ENCODE peak calls at places on chromosomes 4 and X, in six cellular contexts. O is A549, Z is HepG2, K is stomach, X is tibial nerve, V is sigmoid colon. S is an unnamed sample.

GRCh38 chr4:26175016-26175786 is 145.6 kb upstream of the RBPJ start:
- DNase-seq in O (no peak), X (no peak), K (no peak), V (no peak), Z (no peak), S (no peak)

GRCh38 chr4:103207673-103208072 is 9.5 kb upstream of the CENPE start:
- DNase-seq in V (no peak), O (peak), Z (peak), K (no peak), X (no peak), S (no peak)

GRCh38 chrX:10618911-10619310 is 1.5 kb downstream of the MID1 start:
- DNase-seq in X (no peak), O (no peak), V (no peak), K (no peak), Z (no peak), S (no peak)

GRCh38 chr4:185902654-185903053 is 90.7 kb upstream of the SORBS2 start:
- DNase-seq in Z (no peak), X (no peak), K (no peak), V (no peak), O (peak), S (no peak)

GRCh38 chr4:153593166-153593565 is 90.9 kb upstream of the TLR2 start:
- DNase-seq in X (no peak), Z (peak), V (no peak), O (no peak), K (no peak), S (no peak)

GRCh38 chr4:117664706-117665444 is 369.4 kb upstream of the NDST3 start:
- DNase-seq in Z (no peak), K (no peak), O (no peak), V (no peak), X (no peak), S (no peak)

GRCh38 chr4:101355246-101355645 is 7.9 kb upstream of the PPP3CA start:
- DNase-seq in O (no peak), Z (no peak), V (no peak), X (no peak), K (no peak), S (no peak)

GRCh38 chrX:119121341-119121740 is 6.3 kb downstream of the KIAA1210 start:
- DNase-seq in V (no peak), K (no peak), Z (no peak), O (no peak), X (no peak), S (no peak)

GRCh38 chrX:40104649-40105015 is 6.9 kb upstream of the BCOR start:
- DNase-seq in Z (no peak), V (peak), K (peak), X (no peak), O (no peak), S (peak)

DNA sequence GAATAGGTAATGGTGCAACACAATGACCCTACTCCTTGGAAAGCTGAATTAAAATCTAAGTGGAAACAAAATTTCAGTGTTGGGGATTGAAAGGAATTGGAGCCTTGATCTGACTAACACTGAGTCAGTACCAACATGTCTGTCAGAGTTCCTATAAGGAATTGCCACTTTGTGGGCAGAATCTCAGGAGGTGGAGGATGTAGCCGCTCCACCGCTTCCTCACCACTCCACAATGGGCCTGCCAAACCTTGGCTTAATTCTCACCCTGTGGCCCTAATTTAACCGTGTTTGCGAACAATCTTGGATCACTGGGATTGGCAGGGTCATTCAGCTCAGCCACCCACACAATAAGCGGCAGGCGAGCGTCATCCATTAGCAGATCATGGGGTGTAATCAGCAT is 6.1 kb downstream of the SRPX start:
- DNase-seq in X (no peak), Z (no peak), V (no peak), K (no peak), O (no peak), S (no peak)
- TF ChIP-seq EP300 in X (no peak), Z (no peak), V (no peak), K (no peak), O (no peak), S (no peak)

GRCh38 chrX:155216179-155216939 is at the start of gene VBP1:
- DNase-seq in V (peak), Z (peak), O (peak), K (peak), X (peak), S (peak)

GRCh38 chrX:155218777-155219176 is 2.5 kb downstream of the VBP1 start:
- DNase-seq in V (no peak), O (no peak), X (no peak), Z (no peak), K (no peak), S (no peak)

GRCh38 chrX:155215443-155216178 is 649 bp upstream of the VBP1 start:
- DNase-seq in Z (no peak), X (no peak), O (no peak), V (no peak), K (no peak), S (no peak)

GRCh38 chrX:155213731-155214130 is 2.5 kb upstream of the VBP1 start:
- DNase-seq in X (no peak), Z (no peak), V (no peak), K (no peak), O (no peak), S (no peak)

DNA sequence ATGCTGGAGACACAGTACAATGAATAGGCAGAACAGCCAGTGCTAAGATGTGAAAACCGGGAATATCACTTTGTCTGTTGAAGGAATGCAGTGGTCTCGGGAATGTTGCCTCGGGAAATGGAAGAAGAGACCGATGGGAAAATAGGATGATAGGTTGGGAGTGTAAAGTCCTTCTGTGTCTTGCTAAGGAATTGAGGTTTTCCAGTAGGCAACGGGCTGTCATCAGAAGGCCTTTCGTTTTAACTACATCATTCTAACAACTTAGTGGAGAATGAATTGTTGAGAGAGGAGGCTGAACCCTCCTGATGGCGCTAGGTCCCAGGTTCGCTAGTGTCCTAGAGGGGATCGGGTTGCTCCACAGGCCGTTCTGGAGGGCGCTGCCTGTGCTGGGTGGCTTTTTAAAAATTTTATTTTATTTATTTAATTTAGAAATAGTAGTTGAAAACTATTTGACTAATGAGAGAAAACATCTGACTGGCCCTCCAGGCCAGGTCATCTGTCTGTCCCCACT is 735 bp downstream of the VBP1 start:
- DNase-seq in O (no peak), X (no peak), V (no peak), Z (no peak), K (no peak), S (no peak)
- TF ChIP-seq CTCF in O (no peak), X (no peak), V (no peak), Z (no peak), K (no peak), S (no peak)

GRCh38 chrX:108537005-108537404 is 97.4 kb downstream of the COL4A5 start:
- DNase-seq in O (peak), V (no peak), X (no peak), K (no peak), Z (peak), S (no peak)

DNA sequence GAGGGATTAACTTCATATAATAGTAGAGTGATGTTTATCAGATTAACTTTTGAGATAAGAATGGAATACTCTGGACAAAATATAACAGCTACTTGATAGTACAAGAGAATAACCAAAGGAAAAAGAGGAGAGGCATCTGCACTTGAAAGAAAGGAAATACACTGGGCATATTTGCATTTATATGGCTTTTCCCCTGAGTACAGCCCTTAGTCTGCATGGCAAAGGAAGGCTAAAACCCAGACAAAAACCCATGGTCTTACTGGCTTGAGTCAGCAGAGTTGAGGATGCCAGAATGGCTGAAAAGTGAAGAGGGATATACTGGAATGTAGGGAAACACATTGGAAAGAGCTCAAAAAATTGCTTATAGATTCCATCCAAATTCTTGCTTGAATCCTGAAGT is 101.6 kb downstream of the COL4A5 start:
- DNase-seq in V (no peak), Z (no peak), K (no peak), X (no peak), O (no peak), S (no peak)
- H3K27ac ChIP-seq in V (no peak), Z (no peak), K (no peak), X (no peak), O (no peak), S (no peak)

DNA sequence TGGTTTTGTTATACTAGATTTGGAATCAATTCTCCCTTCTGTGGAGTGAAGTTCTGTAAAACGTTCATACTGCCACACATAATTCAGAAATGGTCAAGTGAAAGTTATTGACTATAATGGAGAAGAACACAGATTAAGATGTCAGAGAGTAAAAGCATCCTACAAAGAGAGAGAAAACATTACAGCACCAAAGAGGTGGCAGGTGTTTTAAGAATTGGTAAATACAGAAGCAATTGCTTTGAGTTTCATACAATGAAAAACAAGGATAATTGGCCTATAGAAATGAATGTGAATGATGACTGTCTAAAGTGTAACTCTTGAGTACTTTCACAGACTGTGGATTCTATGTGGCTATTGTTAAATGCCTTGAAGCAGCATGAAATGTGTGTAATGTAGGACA is 435.6 kb upstream of the SMIM31 start:
- DNase-seq in K (no peak), Z (no peak), O (no peak), V (no peak), X (no peak), S (no peak)
- TF ChIP-seq EP300 in K (no peak), Z (no peak), O (no peak), V (no peak), X (no peak), S (no peak)

DNA sequence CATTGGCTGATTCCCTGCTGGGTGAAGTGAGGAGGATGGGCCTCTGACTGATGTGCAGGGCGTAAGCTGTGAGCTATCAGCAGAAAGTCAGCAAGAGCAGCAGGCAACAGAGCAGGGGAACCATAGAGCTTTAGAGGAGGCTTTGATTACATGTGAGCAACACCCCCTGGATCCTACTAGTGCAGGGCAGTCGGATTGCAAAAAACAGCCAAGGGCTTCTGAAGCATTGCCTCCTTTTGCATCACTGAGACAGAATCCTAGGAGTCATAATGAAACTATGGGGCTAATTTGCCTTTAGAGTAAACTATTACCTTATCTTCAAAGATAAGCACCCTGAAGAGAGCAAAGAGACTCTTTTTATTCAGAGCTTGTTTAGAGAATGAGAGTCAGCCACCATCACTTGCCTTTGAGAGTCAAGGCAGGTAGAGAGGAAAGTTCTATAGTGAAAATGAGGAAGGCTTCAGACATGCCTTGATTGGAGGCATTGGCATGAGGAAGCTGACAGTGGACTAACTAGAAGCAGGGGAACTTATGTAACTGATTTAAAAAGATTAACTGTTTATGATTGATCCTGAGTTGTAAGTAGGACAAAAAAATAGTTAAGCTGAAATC is 420.3 kb downstream of the PDHA2 start:
- DNase-seq in V (no peak), K (no peak), X (no peak), Z (no peak), O (no peak), S (no peak)
- TF ChIP-seq CTCF in V (no peak), K (no peak), X (no peak), Z (no peak), O (no peak), S (no peak)

GRCh38 chr4:71231753-71232420 is 106.9 kb upstream of the SLC4A4 start:
- DNase-seq in K (no peak), Z (no peak), X (no peak), O (no peak), V (no peak), S (no peak)
- H3K27ac ChIP-seq in K (no peak), Z (no peak), X (no peak), O (no peak), V (peak), S (no peak)

DNA sequence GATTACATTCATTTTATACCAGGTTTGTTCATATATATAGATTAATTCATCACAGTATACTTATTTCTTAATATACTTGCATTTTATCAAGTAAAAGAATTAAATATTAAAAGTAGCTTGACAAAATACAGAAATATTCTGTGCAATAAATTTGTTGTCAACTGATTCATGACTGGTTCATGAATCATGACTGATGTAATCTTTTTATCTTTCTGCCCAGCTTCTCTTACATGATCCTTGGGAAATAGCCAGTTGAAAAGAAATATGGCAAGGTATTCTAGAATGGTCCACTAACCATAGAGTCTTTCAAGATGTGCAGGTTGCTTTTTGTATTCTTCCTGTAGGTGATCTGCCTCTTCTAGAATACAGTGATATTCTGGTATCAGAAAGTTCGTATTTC is 4.2 kb upstream of the CCNA2 start:
- DNase-seq in K (no peak), V (no peak), O (peak), Z (no peak), X (no peak), S (no peak)
- TF ChIP-seq EP300 in K (no peak), V (no peak), O (no peak), Z (no peak), X (no peak), S (no peak)

GRCh38 chrX:153763989-153764755 is at the start of gene PLXNB3:
- DNase-seq in K (peak), V (peak), O (peak), X (peak), Z (peak), S (peak)
- TF ChIP-seq CTCF in K (no peak), V (peak), O (peak), X (peak), Z (peak), S (peak)

GRCh38 chr4:7021930-7022658 is 21.1 kb upstream of the TADA2B start:
- DNase-seq in V (no peak), K (no peak), X (no peak), Z (no peak), O (peak), S (no peak)
- H3K27ac ChIP-seq in V (no peak), K (no peak), X (no peak), Z (peak), O (peak), S (no peak)

GRCh38 chrX:19392703-19393102 is 49.0 kb downstream of the PDHA1 start:
- DNase-seq in O (no peak), V (no peak), K (no peak), Z (no peak), X (no peak), S (no peak)
- TF ChIP-seq EP300 in O (no peak), V (no peak), K (no peak), Z (no peak), X (no peak), S (no peak)

S was measured in ovary.